ENCODE peak calls at places on chromosome 1, in eight cellular contexts. T is HEK293T; U is NCI-H1930; G is activated CD4-positive, alpha-beta T cell treated with anti-CD3 and anti-CD28 coated beads for 24 hours; W is T-helper 17 cell; V is stimulated activated CD4-positive, alpha-beta T cell treated with anti-CD3 and anti-CD28 coated beads, Interleukin-15, amount 100 ng/mL, for 1 hour; I is type B pancreatic cell; H is hippocampal formation. P is an unnamed sample.

GRCh38 chr1:2360588-2361364 is 30.6 kb downstream of the MORN1 start:
- DNase-seq in T (no peak), U (no peak), G (no peak), W (no peak), V (no peak), I (no peak), H (no peak), P (no peak)

GRCh38 chr1:114215426-114215825 is 61.8 kb upstream of the SYT6 start:
- DNase-seq in T (no peak), U (no peak), G (no peak), W (no peak), V (no peak), I (no peak), H (no peak), P (no peak)

GRCh38 chr1:84298336-84298687 is 3.2 kb upstream of the SAMD13 start:
- DNase-seq in T (peak), U (peak), G (peak), W (peak), V (no peak), I (peak), H (peak), P (peak)

GRCh38 chr1:44354268-44354839 is 703 bp downstream of the ERI3 start:
- DNase-seq in T (no peak), U (no peak), G (no peak), W (no peak), V (no peak), I (no peak), H (no peak), P (peak)

GRCh38 chr1:22850281-22850680 is 122.4 kb downstream of the LACTBL1 start:
- DNase-seq in T (no peak), U (no peak), G (no peak), W (no peak), V (no peak), I (no peak), H (no peak), P (no peak)

GRCh38 chr1:201912832-201913231 is 24.1 kb downstream of the SHISA4 start:
- DNase-seq in T (no peak), U (no peak), G (no peak), W (no peak), V (no peak), I (no peak), H (no peak), P (no peak)

GRCh38 chr1:116950497-116951174 is 40.9 kb downstream of the PTGFRN start:
- DNase-seq in T (no peak), U (no peak), G (no peak), W (no peak), V (no peak), I (no peak), H (no peak), P (no peak)

GRCh38 chr1:162319510-162320160 is 57.0 kb downstream of the SPATA46 start:
- DNase-seq in T (no peak), U (no peak), G (no peak), W (no peak), V (no peak), I (no peak), H (no peak), P (peak)

GRCh38 chr1:27135920-27136551 is 18.9 kb downstream of the SLC9A1 start:
- DNase-seq in T (no peak), U (no peak), G (no peak), W (no peak), V (no peak), I (no peak), H (no peak), P (no peak)

GRCh38 chr1:234541281-234541975 is 62.4 kb upstream of the TARBP1 start:
- DNase-seq in T (no peak), U (no peak), G (no peak), W (no peak), V (no peak), I (no peak), H (no peak), P (no peak)

GRCh38 chr1:16127676-16128337 is 28.1 kb downstream of the EPHA2 start:
- DNase-seq in T (no peak), U (no peak), G (no peak), W (no peak), V (no peak), I (no peak), H (no peak), P (no peak)

GRCh38 chr1:101130673-101131072 is 105.1 kb upstream of the DPH5 start:
- DNase-seq in T (no peak), U (no peak), G (no peak), W (no peak), V (no peak), I (no peak), H (no peak), P (no peak)

GRCh38 chr1:185598326-185598725 is 135.9 kb upstream of the HMCN1 start:
- DNase-seq in T (no peak), U (no peak), G (no peak), W (no peak), V (no peak), I (no peak), H (no peak), P (no peak)

GRCh38 chr1:109704173-109704572 is 7.9 kb upstream of the GSTM5 start:
- DNase-seq in T (peak), U (no peak), G (no peak), W (no peak), V (no peak), I (no peak), H (no peak), P (no peak)

GRCh38 chr1:28243685-28244439 is 7.9 kb downstream of the ATP5IF1 start:
- DNase-seq in T (no peak), U (no peak), G (no peak), W (no peak), V (no peak), I (no peak), H (no peak), P (no peak)

GRCh38 chr1:64183380-64183984 is 19.9 kb upstream of the UBE2U start:
- DNase-seq in T (no peak), U (no peak), G (no peak), W (no peak), V (no peak), I (no peak), H (no peak), P (no peak)

GRCh38 chr1:66506393-66506687 is 27.6 kb upstream of the SGIP1 start:
- DNase-seq in T (no peak), U (no peak), G (no peak), W (no peak), V (no peak), I (no peak), H (no peak), P (no peak)

GRCh38 chr1:108502624-108503023 is 52.5 kb downstream of the NBPF6 start:
- DNase-seq in T (no peak), U (no peak), G (no peak), W (no peak), V (no peak), I (no peak), H (no peak), P (peak)

GRCh38 chr1:92951141-92951582 is 10.1 kb downstream of the DIPK1A start:
- DNase-seq in T (no peak), U (peak), G (no peak), W (no peak), V (no peak), I (no peak), H (no peak), P (peak)

GRCh38 chr1:151516031-151516511 is 4.9 kb downstream of the CGN start:
- DNase-seq in T (no peak), U (no peak), G (no peak), W (no peak), V (no peak), I (no peak), H (no peak), P (no peak)

GRCh38 chr1:53080769-53081168 is 18.8 kb downstream of the PODN start:
- DNase-seq in T (no peak), U (no peak), G (no peak), W (no peak), V (no peak), I (no peak), H (no peak), P (no peak)

P was measured in hepatic stellate cell.